ENCODE peak calls at places on chromosomes 7 and 10, in six cellular contexts. One of them, this sample, is unnamed.

GRCh38 chr7:105611856-105612775 is 30.8 kb upstream of the EFCAB10 start:
- DNase-seq in NCI-H1694: no peak
- DNase-seq in kidney: no peak
- DNase-seq in brain microvascular endothelial cell: peak
- DNase-seq in activated CD4-positive, alpha-beta T cell treated with anti-CD3 and anti-CD28 coated beads, Interleukin-2, amount 50 U/mL, for 1 hour: no peak
- DNase-seq in activated effector memory CD4-positive, alpha-beta T cell treated with anti-CD3 and anti-CD28 coated beads, Interleukin-2, amount 50 U/mL, for 16 hours: no peak
- DNase-seq in this sample: no peak

GRCh38 chr7:26423436-26423835 is 131.8 kb downstream of the SNX10 start:
- DNase-seq in activated effector memory CD4-positive, alpha-beta T cell treated with anti-CD3 and anti-CD28 coated beads, Interleukin-2, amount 50 U/mL, for 16 hours: no peak
- DNase-seq in activated CD4-positive, alpha-beta T cell treated with anti-CD3 and anti-CD28 coated beads, Interleukin-2, amount 50 U/mL, for 1 hour: no peak
- DNase-seq in NCI-H1694: no peak
- DNase-seq in kidney: no peak
- DNase-seq in brain microvascular endothelial cell: no peak
- DNase-seq in this sample: no peak

GRCh38 chr7:135994466-135995205 is 17.5 kb upstream of the MTPN start:
- DNase-seq in activated effector memory CD4-positive, alpha-beta T cell treated with anti-CD3 and anti-CD28 coated beads, Interleukin-2, amount 50 U/mL, for 16 hours: peak
- DNase-seq in activated CD4-positive, alpha-beta T cell treated with anti-CD3 and anti-CD28 coated beads, Interleukin-2, amount 50 U/mL, for 1 hour: no peak
- DNase-seq in kidney: no peak
- DNase-seq in NCI-H1694: no peak
- DNase-seq in brain microvascular endothelial cell: peak
- DNase-seq in this sample: no peak

GRCh38 chr10:69880301-69881081 is 78.8 kb downstream of the COL13A1 start:
- DNase-seq in NCI-H1694: no peak
- DNase-seq in activated effector memory CD4-positive, alpha-beta T cell treated with anti-CD3 and anti-CD28 coated beads, Interleukin-2, amount 50 U/mL, for 16 hours: no peak
- DNase-seq in brain microvascular endothelial cell: no peak
- DNase-seq in kidney: peak
- DNase-seq in activated CD4-positive, alpha-beta T cell treated with anti-CD3 and anti-CD28 coated beads, Interleukin-2, amount 50 U/mL, for 1 hour: no peak
- DNase-seq in this sample: no peak

GRCh38 chr7:14974688-14975087 is 72.1 kb upstream of the DGKB start:
- DNase-seq in NCI-H1694: no peak
- DNase-seq in kidney: no peak
- DNase-seq in activated CD4-positive, alpha-beta T cell treated with anti-CD3 and anti-CD28 coated beads, Interleukin-2, amount 50 U/mL, for 1 hour: no peak
- DNase-seq in brain microvascular endothelial cell: no peak
- DNase-seq in activated effector memory CD4-positive, alpha-beta T cell treated with anti-CD3 and anti-CD28 coated beads, Interleukin-2, amount 50 U/mL, for 16 hours: no peak
- DNase-seq in this sample: no peak

GRCh38 chr7:48140001-48140681 is 31.1 kb upstream of the ABCA13 start:
- DNase-seq in kidney: no peak
- DNase-seq in activated CD4-positive, alpha-beta T cell treated with anti-CD3 and anti-CD28 coated beads, Interleukin-2, amount 50 U/mL, for 1 hour: no peak
- DNase-seq in NCI-H1694: no peak
- DNase-seq in activated effector memory CD4-positive, alpha-beta T cell treated with anti-CD3 and anti-CD28 coated beads, Interleukin-2, amount 50 U/mL, for 16 hours: no peak
- DNase-seq in brain microvascular endothelial cell: no peak
- DNase-seq in this sample: no peak

GRCh38 chr10:102020938-102021337 is 35.0 kb downstream of the ARMH3 start:
- DNase-seq in activated effector memory CD4-positive, alpha-beta T cell treated with anti-CD3 and anti-CD28 coated beads, Interleukin-2, amount 50 U/mL, for 16 hours: no peak
- DNase-seq in kidney: no peak
- DNase-seq in activated CD4-positive, alpha-beta T cell treated with anti-CD3 and anti-CD28 coated beads, Interleukin-2, amount 50 U/mL, for 1 hour: no peak
- DNase-seq in brain microvascular endothelial cell: no peak
- DNase-seq in NCI-H1694: no peak
- DNase-seq in this sample: no peak

GRCh38 chr7:2851499-2851898 is 7.4 kb upstream of the GNA12 start:
- DNase-seq in NCI-H1694: no peak
- DNase-seq in kidney: no peak
- DNase-seq in activated effector memory CD4-positive, alpha-beta T cell treated with anti-CD3 and anti-CD28 coated beads, Interleukin-2, amount 50 U/mL, for 16 hours: no peak
- DNase-seq in brain microvascular endothelial cell: no peak
- DNase-seq in activated CD4-positive, alpha-beta T cell treated with anti-CD3 and anti-CD28 coated beads, Interleukin-2, amount 50 U/mL, for 1 hour: no peak
- DNase-seq in this sample: no peak

GRCh38 chr7:116185956-116186355 is 24.4 kb upstream of the TES start:
- DNase-seq in kidney: no peak
- DNase-seq in activated effector memory CD4-positive, alpha-beta T cell treated with anti-CD3 and anti-CD28 coated beads, Interleukin-2, amount 50 U/mL, for 16 hours: no peak
- DNase-seq in NCI-H1694: no peak
- DNase-seq in brain microvascular endothelial cell: no peak
- DNase-seq in activated CD4-positive, alpha-beta T cell treated with anti-CD3 and anti-CD28 coated beads, Interleukin-2, amount 50 U/mL, for 1 hour: no peak
- DNase-seq in this sample: no peak